ENCODE peak calls at places on chromosomes 5 and 9, in six cellular contexts. N is cardiac fibroblast; S is CD8-positive, alpha-beta T cell; I is colonic mucosa; W is GM12865; Z is HCT116. B is an unnamed sample.

GRCh38 chr5:41094871-41095270 is 23.7 kb upstream of the MROH2B start:
- DNase-seq in N (peak), S (no peak), I (no peak), W (peak), Z (peak), B (no peak)

GRCh38 chr9:24051587-24051986 is 225.5 kb upstream of the ELAVL2 start:
- DNase-seq in N (no peak), S (no peak), I (no peak), W (no peak), Z (no peak), B (no peak)

GRCh38 chr9:14466828-14467227 is 152.9 kb upstream of the NFIB start:
- DNase-seq in N (no peak), S (no peak), I (no peak), W (no peak), Z (no peak), B (no peak)

GRCh38 chr5:2780421-2781171 is 29.1 kb upstream of the IRX2 start:
- DNase-seq in N (no peak), S (no peak), I (no peak), W (no peak), Z (no peak), B (no peak)

GRCh38 chr5:175385691-175386360 is 58.2 kb downstream of the DRD1 start:
- DNase-seq in N (no peak), S (no peak), I (no peak), W (no peak), Z (no peak), B (peak)

GRCh38 chr9:71286146-71286545 is 164.7 kb upstream of the TRPM3 start:
- DNase-seq in N (no peak), S (no peak), I (no peak), W (no peak), Z (no peak), B (no peak)

GRCh38 chr5:155954739-155955445 is 372.1 kb upstream of the SGCD start:
- DNase-seq in N (no peak), S (no peak), I (no peak), W (no peak), Z (no peak), B (no peak)

GRCh38 chr9:115373000-115373709 is 255.2 kb upstream of the TNC start:
- DNase-seq in N (peak), S (no peak), I (no peak), W (no peak), Z (peak), B (peak)

GRCh38 chr9:89542461-89543021 is 44.6 kb upstream of the SEMA4D start:
- DNase-seq in N (no peak), S (no peak), I (no peak), W (peak), Z (no peak), B (no peak)

GRCh38 chr5:93831449-93831848 is 90.0 kb upstream of the POU5F2 start:
- DNase-seq in N (peak), S (no peak), I (no peak), W (no peak), Z (no peak), B (peak)

GRCh38 chr5:2288968-2289367 is 406.2 kb upstream of the IRX4 start:
- DNase-seq in N (no peak), S (no peak), I (no peak), W (no peak), Z (no peak), B (no peak)

GRCh38 chr5:16061163-16061562 is 118.4 kb downstream of the MARCHF11 start:
- DNase-seq in N (no peak), S (no peak), I (no peak), W (no peak), Z (no peak), B (no peak)

GRCh38 chr9:23555849-23556248 is 270.2 kb downstream of the ELAVL2 start:
- DNase-seq in N (no peak), S (no peak), I (no peak), W (no peak), Z (no peak), B (no peak)

DNA sequence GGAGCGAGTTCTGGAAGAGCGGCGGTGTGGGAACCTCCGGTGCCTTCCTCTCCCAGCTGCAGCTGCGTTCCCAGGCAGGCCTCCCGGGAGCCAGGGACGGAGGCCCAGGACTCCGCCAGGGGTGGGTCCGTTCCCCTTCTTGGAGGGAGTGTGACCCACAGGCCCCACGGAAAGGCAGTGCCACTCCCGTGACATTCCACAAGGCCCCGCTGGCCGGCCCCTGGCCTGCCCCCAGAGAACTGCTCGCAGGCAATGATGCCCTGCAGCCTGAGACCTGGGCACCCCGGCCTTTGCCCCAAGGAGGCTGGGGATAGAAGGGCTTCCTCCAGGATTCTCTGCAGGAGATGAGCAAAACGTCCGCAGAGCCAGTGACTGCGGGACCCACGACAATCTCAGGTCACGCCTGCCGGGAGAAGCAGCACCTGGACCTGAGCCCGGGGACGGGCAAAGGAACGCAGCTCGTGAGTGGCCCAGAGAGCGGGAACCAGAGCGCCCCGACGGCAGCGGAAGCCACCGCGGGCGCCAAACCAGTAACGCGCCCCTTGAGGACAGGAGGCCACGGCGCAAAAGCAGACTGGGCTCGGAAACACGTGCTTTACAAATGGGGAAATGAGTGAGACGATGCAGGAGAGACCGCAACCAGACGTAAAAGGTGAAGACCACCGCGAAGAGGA is 9.3 kb downstream of the OBP2B start:
- DNase-seq in N (no peak), S (peak), I (peak), W (peak), Z (no peak), B (no peak)
- TF ChIP-seq CTCF in N (no peak), S (no peak), I (no peak), W (no peak), Z (no peak), B (no peak)

DNA sequence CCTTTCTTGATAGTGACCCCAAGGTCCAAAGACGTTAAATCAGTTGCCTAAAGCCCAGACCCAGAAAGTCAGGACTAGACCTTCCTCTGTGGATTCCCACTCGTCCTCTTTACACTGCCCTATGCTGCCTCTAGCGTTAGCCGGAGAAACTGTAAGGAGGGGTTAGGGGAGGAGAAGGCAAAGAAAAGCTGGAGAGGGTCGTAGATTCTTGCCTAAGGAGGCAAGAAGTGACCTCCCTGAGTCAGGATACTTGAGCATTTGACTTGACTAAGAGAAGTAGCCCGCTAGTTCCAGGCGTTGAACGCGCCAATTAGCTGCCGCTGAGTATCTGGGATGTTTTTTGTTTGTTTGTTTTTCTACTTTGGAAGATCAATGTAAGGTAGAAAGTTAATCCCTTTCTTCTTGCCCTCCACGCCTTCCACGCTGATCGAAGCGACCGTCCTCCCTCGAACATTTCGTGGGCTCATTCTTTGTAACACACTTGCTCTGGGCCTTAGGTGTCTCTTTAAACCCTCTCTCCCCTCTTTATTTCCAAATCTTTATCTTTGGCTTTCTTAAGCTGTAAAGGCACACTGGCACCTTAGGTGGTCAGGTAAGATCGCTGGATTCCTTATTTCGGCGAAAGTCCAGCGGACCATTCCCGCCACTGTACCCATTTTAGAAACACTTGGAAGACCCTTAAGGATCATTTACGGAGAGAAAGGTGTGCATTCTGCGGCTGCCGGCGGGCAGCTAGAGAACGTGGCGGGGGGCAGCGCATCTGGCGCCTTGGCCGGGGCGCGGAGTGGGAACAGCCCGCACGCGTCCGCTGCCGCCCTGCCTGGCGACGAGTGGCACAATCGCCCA is 5.1 kb upstream of the RGMB start:
- DNase-seq in N (peak), S (peak), I (peak), W (peak), Z (no peak), B (no peak)
- H3K4me3 ChIP-seq in N (peak), S (peak), I (peak), W (peak), Z (peak), B (peak)

DNA sequence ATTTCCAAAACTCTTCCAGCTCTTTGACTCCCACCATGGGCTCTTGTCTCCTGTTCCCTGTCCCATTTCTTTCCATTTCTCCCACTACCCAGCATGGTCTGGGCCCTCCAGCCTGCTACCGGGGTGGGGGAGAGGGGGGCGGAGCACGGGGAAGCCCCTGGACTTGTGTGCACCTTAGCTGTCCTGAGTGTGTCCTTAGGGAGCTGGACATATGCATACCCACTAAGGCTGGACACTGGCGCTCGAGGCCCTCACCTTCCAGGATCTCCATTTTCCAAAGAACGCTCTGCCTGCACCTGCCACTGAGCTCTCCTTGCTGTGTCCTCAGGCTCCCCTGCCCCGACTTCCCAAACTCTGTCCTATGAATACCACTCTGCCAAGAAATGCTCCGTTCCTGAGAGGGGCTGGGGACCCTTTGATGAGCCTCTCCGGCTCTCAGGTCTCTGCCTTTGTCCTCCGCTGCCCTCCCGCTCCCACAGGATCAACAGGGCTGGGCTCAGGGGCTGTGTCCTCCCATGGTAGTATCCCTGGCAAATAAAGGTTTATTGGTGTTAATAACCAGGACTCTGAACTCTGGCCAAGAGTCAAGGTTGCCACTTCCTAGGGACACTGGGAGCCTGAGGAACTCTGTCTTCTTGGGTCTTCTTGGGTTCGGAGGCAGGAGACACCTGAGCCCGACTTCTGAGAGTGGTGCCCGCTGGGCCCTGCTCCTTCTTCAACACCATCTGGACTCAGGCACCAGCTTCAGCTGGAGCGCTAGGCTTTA is 831 bp upstream of the SHROOM1 start:
- DNase-seq in N (no peak), S (no peak), I (peak), W (no peak), Z (no peak), B (no peak)
- TF ChIP-seq CTCF in N (no peak), S (no peak), I (no peak), W (no peak), Z (no peak), B (no peak)

GRCh38 chr9:127712371-127712770 is 3.1 kb downstream of the PTRH1 start:
- DNase-seq in N (no peak), S (no peak), I (no peak), W (no peak), Z (no peak), B (no peak)

GRCh38 chr9:127714916-127715442 is 484 bp downstream of the PTRH1 start:
- DNase-seq in N (no peak), S (no peak), I (peak), W (no peak), Z (no peak), B (no peak)

GRCh38 chr9:127715443-127716337 is at the start of the genes PTRH1 and TTC16:
- DNase-seq in N (peak), S (peak), I (peak), W (peak), Z (peak), B (peak)

GRCh38 chr9:127712851-127713250 is 2.6 kb downstream of the PTRH1 start:
- DNase-seq in N (no peak), S (no peak), I (no peak), W (no peak), Z (no peak), B (no peak)

GRCh38 chr9:127714020-127714835 is 1.2 kb downstream of the PTRH1 start:
- DNase-seq in N (no peak), S (no peak), I (no peak), W (no peak), Z (no peak), B (no peak)
- H3K4me3 ChIP-seq in N (peak), S (no peak), I (peak), W (no peak), Z (peak), B (peak)

GRCh38 chr9:86792136-86792535 is 155.2 kb downstream of the GAS1 start:
- DNase-seq in N (no peak), S (no peak), I (no peak), W (no peak), Z (peak), B (no peak)
- TF ChIP-seq CTCF in N (no peak), S (no peak), I (no peak), W (no peak), Z (no peak), B (no peak)

DNA sequence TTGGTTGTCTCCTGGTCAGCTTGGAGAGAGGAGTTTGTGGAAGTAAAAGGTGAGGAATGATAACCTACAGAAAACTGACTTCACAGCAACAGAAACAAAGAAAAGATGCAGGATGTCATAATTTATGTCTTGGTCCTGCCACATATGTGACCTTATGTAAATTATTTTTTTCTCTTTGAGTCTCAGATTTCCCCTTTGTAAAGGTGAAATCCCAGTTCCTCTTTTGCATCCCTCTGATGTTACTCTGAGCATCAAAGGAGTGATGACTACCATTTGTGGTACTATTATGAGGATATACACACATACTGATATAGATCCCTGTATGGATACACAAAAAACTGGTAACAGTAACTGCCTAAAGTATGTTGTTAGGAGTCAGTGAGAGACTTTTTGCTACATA is 1.4 kb upstream of the THG1L start:
- DNase-seq in N (no peak), S (no peak), I (no peak), W (peak), Z (no peak), B (no peak)
- H3K4me3 ChIP-seq in N (no peak), S (no peak), I (no peak), W (no peak), Z (no peak), B (no peak)

DNA sequence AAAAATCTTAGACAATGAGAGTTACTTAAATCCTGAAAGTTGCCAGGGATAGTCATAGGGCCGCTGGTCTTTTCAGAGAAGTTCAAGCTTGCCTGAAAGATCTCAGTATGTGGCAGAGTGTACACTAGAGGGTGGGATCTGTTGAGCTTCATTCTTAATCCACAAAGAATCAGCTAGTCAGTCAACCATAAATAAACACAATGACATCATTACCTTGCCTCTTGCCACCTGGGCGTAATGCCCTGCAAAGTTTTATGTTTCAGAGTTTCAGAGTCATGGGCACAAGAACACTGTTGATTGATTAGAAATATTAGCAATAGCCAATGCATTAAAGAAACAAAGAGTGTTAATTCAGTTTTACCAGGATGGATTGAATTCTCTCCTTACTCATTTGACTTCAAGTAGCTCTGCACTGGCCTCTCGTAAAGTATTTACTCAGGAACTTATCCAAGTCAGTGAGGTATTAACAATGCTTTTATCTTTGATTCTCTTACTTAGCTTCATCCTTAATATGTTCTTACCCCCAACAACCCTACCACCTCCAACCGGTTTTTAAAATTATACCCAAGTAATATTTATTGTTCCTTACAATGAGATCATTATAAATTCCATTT is 14.3 kb upstream of the ANXA1 start:
- DNase-seq in N (no peak), S (no peak), I (no peak), W (no peak), Z (no peak), B (no peak)
- TF ChIP-seq CTCF in N (no peak), S (no peak), I (no peak), W (no peak), Z (no peak), B (no peak)

GRCh38 chr9:35116898-35117551 is 1.4 kb upstream of the ATOSB start:
- DNase-seq in N (peak), S (peak), I (peak), W (peak), Z (peak), B (peak)

GRCh38 chr9:35116539-35116897 is 856 bp upstream of the ATOSB start:
- DNase-seq in N (no peak), S (no peak), I (no peak), W (no peak), Z (no peak), B (no peak)

GRCh38 chr9:35114921-35115341 is 731 bp downstream of the ATOSB start:
- DNase-seq in N (peak), S (no peak), I (peak), W (peak), Z (no peak), B (no peak)

GRCh38 chr9:35114113-35114847 is 1.4 kb downstream of the ATOSB start:
- DNase-seq in N (peak), S (peak), I (peak), W (peak), Z (peak), B (peak)

GRCh38 chr9:35115680-35116538 is at the start of gene ATOSB:
- DNase-seq in N (peak), S (peak), I (peak), W (peak), Z (peak), B (peak)
- H3K4me3 ChIP-seq in N (peak), S (peak), I (peak), W (peak), Z (peak), B (peak)

GRCh38 chr9:124268248-124268647 is 10.5 kb downstream of the NEK6 start:
- DNase-seq in N (no peak), S (no peak), I (no peak), W (no peak), Z (no peak), B (no peak)

GRCh38 chr9:124266139-124266825 is 8.5 kb downstream of the NEK6 start:
- DNase-seq in N (no peak), S (no peak), I (no peak), W (no peak), Z (no peak), B (no peak)

GRCh38 chr9:124266826-124267201 is 9.1 kb downstream of the NEK6 start:
- DNase-seq in N (no peak), S (no peak), I (no peak), W (no peak), Z (no peak), B (no peak)

GRCh38 chr9:124269556-124269955 is 11.8 kb downstream of the NEK6 start:
- DNase-seq in N (no peak), S (no peak), I (no peak), W (no peak), Z (no peak), B (no peak)

DNA sequence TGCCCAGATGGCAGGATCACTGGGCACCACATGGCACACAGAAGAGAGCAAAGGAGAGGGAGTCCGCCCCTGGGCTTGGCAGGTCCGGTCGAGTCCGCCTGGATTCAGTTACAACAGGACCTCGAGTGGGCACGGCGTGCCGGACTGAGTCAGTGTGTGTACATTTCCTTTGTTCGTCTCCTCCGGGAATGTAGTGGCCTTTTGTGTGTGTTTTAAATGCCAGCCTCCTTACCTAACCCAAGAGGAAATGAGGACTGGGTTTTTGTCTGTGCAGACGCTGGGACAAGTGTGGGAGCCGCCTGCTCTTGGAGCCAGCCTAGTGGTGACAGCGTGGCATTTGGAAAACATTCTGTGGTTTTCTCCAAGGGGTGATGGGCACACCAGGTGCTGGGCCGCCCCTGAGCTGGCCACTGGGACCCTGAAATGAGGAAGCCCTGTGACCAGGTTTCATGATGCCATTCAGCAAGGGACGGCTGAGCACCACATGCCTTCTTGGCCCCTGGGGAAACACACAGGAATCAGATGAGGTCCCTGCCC is 9.6 kb downstream of the NEK6 start:
- DNase-seq in N (peak), S (no peak), I (peak), W (no peak), Z (no peak), B (no peak)
- TF ChIP-seq CTCF in N (peak), S (no peak), I (no peak), W (no peak), Z (no peak), B (no peak)

GRCh38 chr5:86806206-86806605 is 188.5 kb downstream of the COX7C start:
- DNase-seq in N (no peak), S (no peak), I (no peak), W (no peak), Z (no peak), B (no peak)

GRCh38 chr5:86807046-86807712 is 189.4 kb downstream of the COX7C start:
- DNase-seq in N (no peak), S (no peak), I (no peak), W (no peak), Z (no peak), B (no peak)
- H3K4me3 ChIP-seq in N (no peak), S (no peak), I (no peak), W (no peak), Z (no peak), B (no peak)